ENCODE peak calls at places on chromosomes 7 and 10, in six cellular contexts. One of them, this sample, is unnamed. For H3K36me3 and H3K27me3, the result is how much of the 10 kb centered on the place peaks cover.

GRCh38 chr7:91082038-91082437 is 182.2 kb upstream of the FZD1 start:
- DNase-seq in kidney epithelial cell: no peak
- DNase-seq in ovary: no peak
- DNase-seq in IMR-90: peak
- DNase-seq in sigmoid colon: no peak
- DNase-seq in hepatocyte: no peak
- DNase-seq in this sample: no peak

GRCh38 chr7:75531359-75531821 is 39.3 kb downstream of the SPDYE5 start:
- DNase-seq in IMR-90: peak
- DNase-seq in sigmoid colon: no peak
- DNase-seq in hepatocyte: peak
- DNase-seq in ovary: no peak
- DNase-seq in kidney epithelial cell: no peak
- DNase-seq in this sample: peak

GRCh38 chr10:71534552-71535158 is 137.9 kb downstream of the CDH23 start:
- DNase-seq in hepatocyte: no peak
- DNase-seq in sigmoid colon: no peak
- DNase-seq in ovary: no peak
- DNase-seq in IMR-90: no peak
- DNase-seq in kidney epithelial cell: no peak
- DNase-seq in this sample: no peak

GRCh38 chr7:12504144-12504543 is 66.4 kb upstream of the SCIN start:
- DNase-seq in sigmoid colon: no peak
- DNase-seq in hepatocyte: no peak
- DNase-seq in kidney epithelial cell: no peak
- DNase-seq in IMR-90: no peak
- DNase-seq in ovary: no peak
- DNase-seq in this sample: no peak

GRCh38 chr10:132899054-132899750 is 43.2 kb downstream of the CFAP46 start:
- DNase-seq in ovary: peak
- DNase-seq in IMR-90: no peak
- DNase-seq in hepatocyte: no peak
- DNase-seq in kidney epithelial cell: no peak
- DNase-seq in sigmoid colon: peak
- DNase-seq in this sample: no peak

GRCh38 chr10:108112218-108112617 is 947.7 kb upstream of the SORCS1 start:
- DNase-seq in sigmoid colon: no peak
- DNase-seq in ovary: no peak
- DNase-seq in IMR-90: no peak
- DNase-seq in hepatocyte: no peak
- DNase-seq in kidney epithelial cell: no peak
- DNase-seq in this sample: peak

GRCh38 chr10:121374121-121374520 is 224.1 kb downstream of the FGFR2 start:
- DNase-seq in ovary: no peak
- DNase-seq in kidney epithelial cell: no peak
- DNase-seq in sigmoid colon: no peak
- DNase-seq in IMR-90: no peak
- DNase-seq in hepatocyte: no peak
- DNase-seq in this sample: no peak

GRCh38 chr10:122878799-122879338 is 512 bp downstream of the FAM24B start:
- DNase-seq in kidney epithelial cell: no peak
- DNase-seq in IMR-90: no peak
- DNase-seq in sigmoid colon: no peak
- DNase-seq in ovary: no peak
- DNase-seq in hepatocyte: no peak
- DNase-seq in this sample: no peak

GRCh38 chr10:75304740-75305380 is 69.1 kb upstream of the COMTD1 start:
- DNase-seq in sigmoid colon: no peak
- DNase-seq in hepatocyte: no peak
- DNase-seq in IMR-90: peak
- DNase-seq in ovary: no peak
- DNase-seq in kidney epithelial cell: no peak
- DNase-seq in this sample: no peak

GRCh38 chr7:33773053-33773452 is 132.3 kb upstream of the BMPER start:
- DNase-seq in sigmoid colon: no peak
- DNase-seq in ovary: no peak
- DNase-seq in hepatocyte: no peak
- DNase-seq in kidney epithelial cell: peak
- DNase-seq in IMR-90: peak
- DNase-seq in this sample: no peak

GRCh38 chr7:105759670-105760548 is 116.5 kb downstream of the ATXN7L1 start:
- DNase-seq in IMR-90: peak
- DNase-seq in ovary: peak
- DNase-seq in hepatocyte: peak
- DNase-seq in kidney epithelial cell: no peak
- DNase-seq in sigmoid colon: peak
- DNase-seq in this sample: no peak

GRCh38 chr7:82624337-82624736 is 180.8 kb upstream of the CACNA2D1 start:
- DNase-seq in hepatocyte: no peak
- DNase-seq in kidney epithelial cell: peak
- DNase-seq in sigmoid colon: no peak
- DNase-seq in ovary: no peak
- DNase-seq in IMR-90: peak
- DNase-seq in this sample: no peak

GRCh38 chr7:98206451-98207330 is 4.5 kb upstream of the BHLHA15 start:
- DNase-seq in IMR-90: no peak
- DNase-seq in kidney epithelial cell: no peak
- DNase-seq in sigmoid colon: no peak
- DNase-seq in hepatocyte: no peak
- DNase-seq in ovary: no peak
- DNase-seq in this sample: no peak

GRCh38 chr10:5540886-5541285 is 16.1 kb downstream of the CALML3 start:
- DNase-seq in sigmoid colon: peak
- DNase-seq in hepatocyte: no peak
- DNase-seq in kidney epithelial cell: no peak
- DNase-seq in ovary: no peak
- DNase-seq in IMR-90: no peak
- DNase-seq in this sample: no peak

GRCh38 chr7:91344248-91344647 is 80.0 kb downstream of the FZD1 start:
- DNase-seq in IMR-90: no peak
- DNase-seq in kidney epithelial cell: no peak
- DNase-seq in sigmoid colon: no peak
- DNase-seq in hepatocyte: no peak
- DNase-seq in ovary: no peak
- DNase-seq in this sample: no peak

GRCh38 chr7:44761207-44762161 is 12.8 kb downstream of the ZMIZ2 start:
- DNase-seq in hepatocyte: no peak
- DNase-seq in sigmoid colon: peak
- DNase-seq in IMR-90: no peak
- DNase-seq in kidney epithelial cell: no peak
- DNase-seq in ovary: peak
- DNase-seq in this sample: peak

GRCh38 chr10:27485368-27485767 is 18.7 kb upstream of the RAB18 start:
- DNase-seq in IMR-90: no peak
- DNase-seq in ovary: no peak
- DNase-seq in kidney epithelial cell: no peak
- DNase-seq in hepatocyte: no peak
- DNase-seq in sigmoid colon: no peak
- DNase-seq in this sample: no peak

GRCh38 chr7:103702454-103702853 is 256.4 kb upstream of the SLC26A5 start:
- DNase-seq in hepatocyte: no peak
- DNase-seq in ovary: no peak
- DNase-seq in IMR-90: peak
- DNase-seq in kidney epithelial cell: no peak
- DNase-seq in sigmoid colon: no peak
- DNase-seq in this sample: no peak

GRCh38 chr7:157043745-157044144 is 33.3 kb upstream of the MNX1 start:
- DNase-seq in ovary: no peak
- DNase-seq in IMR-90: peak
- DNase-seq in hepatocyte: no peak
- DNase-seq in sigmoid colon: peak
- DNase-seq in kidney epithelial cell: no peak
- DNase-seq in this sample: no peak

GRCh38 chr10:129063212-129063611 is 403.8 kb upstream of the MGMT start:
- DNase-seq in sigmoid colon: no peak
- DNase-seq in kidney epithelial cell: no peak
- DNase-seq in hepatocyte: no peak
- DNase-seq in ovary: no peak
- DNase-seq in IMR-90: no peak
- DNase-seq in this sample: no peak

GRCh38 chr10:133565441-133566294 is at the start of gene SYCE1:
- DNase-seq in ovary: peak
- DNase-seq in sigmoid colon: no peak
- DNase-seq in IMR-90: no peak
- DNase-seq in hepatocyte: no peak
- DNase-seq in kidney epithelial cell: no peak
- DNase-seq in this sample: peak

GRCh38 chr7:84251183-84251845 is 56.7 kb upstream of the SEMA3A start:
- DNase-seq in kidney epithelial cell: peak
- DNase-seq in IMR-90: peak
- DNase-seq in ovary: no peak
- DNase-seq in hepatocyte: no peak
- DNase-seq in sigmoid colon: no peak
- DNase-seq in this sample: no peak

GRCh38 chr10:131946321-131946751 is 35.4 kb downstream of the BNIP3 start:
- DNase-seq in sigmoid colon: peak
- DNase-seq in kidney epithelial cell: peak
- DNase-seq in ovary: no peak
- DNase-seq in hepatocyte: no peak
- DNase-seq in IMR-90: peak
- DNase-seq in this sample: no peak

GRCh38 chr10:17783751-17784150 is 25.4 kb upstream of the MRC1 start:
- DNase-seq in sigmoid colon: no peak
- DNase-seq in kidney epithelial cell: no peak
- DNase-seq in hepatocyte: no peak
- DNase-seq in ovary: no peak
- DNase-seq in IMR-90: no peak
- DNase-seq in this sample: no peak

GRCh38 chr10:74439213-74439612 is 288.2 kb downstream of the ADK start:
- DNase-seq in sigmoid colon: no peak
- DNase-seq in kidney epithelial cell: no peak
- DNase-seq in hepatocyte: no peak
- DNase-seq in ovary: no peak
- DNase-seq in IMR-90: no peak
- DNase-seq in this sample: no peak

GRCh38 chr7:44162785-44163395 is 21.8 kb upstream of the MYL7 start:
- DNase-seq in kidney epithelial cell: no peak
- DNase-seq in IMR-90: no peak
- DNase-seq in hepatocyte: no peak
- DNase-seq in sigmoid colon: no peak
- DNase-seq in ovary: no peak
- DNase-seq in this sample: no peak

GRCh38 chr7:13560441-13560840 is 429.0 kb downstream of the ETV1 start:
- DNase-seq in ovary: no peak
- DNase-seq in hepatocyte: no peak
- DNase-seq in sigmoid colon: no peak
- DNase-seq in kidney epithelial cell: peak
- DNase-seq in IMR-90: peak
- DNase-seq in this sample: no peak

GRCh38 chr10:95467162-95467599 is 94.0 kb downstream of the SORBS1 start:
- DNase-seq in IMR-90: no peak
- DNase-seq in hepatocyte: peak
- DNase-seq in ovary: peak
- DNase-seq in sigmoid colon: peak
- DNase-seq in kidney epithelial cell: no peak
- DNase-seq in this sample: peak

DNA sequence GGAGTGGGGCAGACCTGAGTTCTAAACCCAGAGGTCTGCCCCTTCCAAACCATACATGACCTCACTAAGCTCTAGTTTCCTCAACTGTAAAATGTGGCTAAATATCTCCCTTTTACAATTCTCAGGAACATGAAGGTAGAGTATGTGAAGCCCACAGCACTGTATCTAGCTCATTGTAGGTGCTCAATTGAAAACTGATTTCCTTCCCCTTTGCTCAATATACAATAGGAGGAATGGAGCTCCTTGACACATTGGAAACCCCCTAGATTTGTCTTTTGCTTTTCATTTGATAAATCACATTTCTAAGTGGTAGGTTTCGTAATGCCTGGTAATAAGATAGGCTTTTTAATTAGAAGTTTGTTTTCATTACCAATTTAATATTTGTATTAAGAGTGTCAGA is 153.3 kb downstream of the ARID5B start:
- DNase-seq in kidney epithelial cell: no peak
- DNase-seq in ovary: no peak
- DNase-seq in hepatocyte: no peak
- DNase-seq in sigmoid colon: no peak
- DNase-seq in IMR-90: no peak
- DNase-seq in this sample: no peak
- H3K4me3 ChIP-seq in kidney epithelial cell: no peak
- H3K4me3 ChIP-seq in ovary: peak
- H3K4me3 ChIP-seq in hepatocyte: no peak
- H3K4me3 ChIP-seq in sigmoid colon: peak
- H3K4me3 ChIP-seq in IMR-90: peak
- H3K4me3 ChIP-seq in this sample: no peak

DNA sequence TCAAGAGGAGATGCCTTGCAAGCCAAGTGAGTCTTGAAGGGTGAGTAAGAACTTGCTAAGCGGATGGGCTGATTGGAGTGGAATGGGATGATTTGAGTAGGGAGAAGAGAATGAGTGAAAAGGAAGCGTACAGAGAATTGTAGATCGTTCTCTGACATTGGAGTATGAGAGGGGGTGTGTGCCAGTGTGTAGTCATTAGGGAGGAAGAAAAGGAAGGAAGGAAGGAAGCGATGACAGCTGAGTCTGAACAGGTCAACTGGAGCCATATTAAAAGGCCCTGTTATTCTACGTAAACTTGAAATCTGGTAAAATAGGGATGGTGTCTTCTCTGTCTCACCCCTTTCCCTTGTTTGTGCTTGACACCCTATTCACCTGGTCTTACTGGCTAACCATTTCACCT is 55.1 kb downstream of the SLK start:
- DNase-seq in kidney epithelial cell: no peak
- DNase-seq in ovary: no peak
- DNase-seq in sigmoid colon: no peak
- DNase-seq in hepatocyte: no peak
- DNase-seq in IMR-90: no peak
- DNase-seq in this sample: no peak
- H3K36me3 ChIP-seq in kidney epithelial cell: under half
- H3K36me3 ChIP-seq in ovary: under half
- H3K36me3 ChIP-seq in sigmoid colon: half or more
- H3K36me3 ChIP-seq in hepatocyte: under half
- H3K36me3 ChIP-seq in IMR-90: under half
- H3K36me3 ChIP-seq in this sample: under half

GRCh38 chr7:135337506-135337905 is 103.9 kb downstream of the STRA8 start:
- DNase-seq in ovary: no peak
- DNase-seq in sigmoid colon: no peak
- DNase-seq in kidney epithelial cell: no peak
- DNase-seq in IMR-90: no peak
- DNase-seq in hepatocyte: no peak
- DNase-seq in this sample: no peak
- H3K27me3 ChIP-seq in ovary: under half
- H3K27me3 ChIP-seq in sigmoid colon: under half
- H3K27me3 ChIP-seq in kidney epithelial cell: under half
- H3K27me3 ChIP-seq in IMR-90: under half
- H3K27me3 ChIP-seq in hepatocyte: under half
- H3K27me3 ChIP-seq in this sample: under half

DNA sequence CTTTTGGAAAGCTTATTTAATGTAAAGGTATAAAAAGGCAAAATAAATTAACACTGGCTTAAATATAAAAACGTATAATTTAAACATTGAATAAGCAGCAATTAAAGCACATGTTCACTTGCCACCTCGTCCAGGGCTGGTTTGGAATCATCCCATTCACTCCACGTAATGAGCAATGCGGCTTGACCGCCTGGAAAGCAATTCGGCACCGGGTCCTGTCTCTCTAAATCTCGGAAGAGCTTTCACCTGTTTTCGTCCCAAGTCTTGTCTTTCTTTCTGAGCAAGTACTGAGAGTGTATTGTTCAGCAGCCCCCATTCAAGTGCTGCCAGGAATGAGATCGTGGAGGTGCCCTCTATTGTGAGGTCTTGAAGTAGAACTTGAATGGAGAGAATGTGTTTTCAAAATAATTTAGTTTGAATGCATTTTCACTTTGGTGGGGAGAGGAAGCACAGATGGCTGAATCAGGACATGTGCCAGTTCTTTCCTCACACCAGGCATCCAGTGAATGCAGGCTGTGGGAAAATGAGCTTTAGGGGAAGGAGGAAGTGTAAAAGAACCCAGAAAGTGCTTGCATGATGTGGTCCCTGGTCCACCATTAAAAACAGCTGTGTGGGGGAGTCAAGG is 515.2 kb downstream of the REEP3 start:
- DNase-seq in sigmoid colon: no peak
- DNase-seq in kidney epithelial cell: peak
- DNase-seq in IMR-90: no peak
- DNase-seq in hepatocyte: no peak
- DNase-seq in ovary: no peak
- DNase-seq in this sample: no peak
- H3K4me3 ChIP-seq in sigmoid colon: peak
- H3K4me3 ChIP-seq in kidney epithelial cell: no peak
- H3K4me3 ChIP-seq in IMR-90: no peak
- H3K4me3 ChIP-seq in hepatocyte: no peak
- H3K4me3 ChIP-seq in ovary: no peak
- H3K4me3 ChIP-seq in this sample: no peak